ENCODE peak calls at places on chromosomes 3 and 15, in ten cellular contexts. One of them, this sample, is unnamed.

GRCh38 chr3:16605966-16606365 is 743 bp upstream of the DAZL start:
- DNase-seq in stimulated activated naive CD4-positive, alpha-beta T cell treated with Interleukin-2 at 50 U/mL for 16 hours: no peak
- DNase-seq in H54: no peak
- DNase-seq in activated naive CD4-positive, alpha-beta T cell treated with Interleukin-2 at 50 U/mL for 16 hours: no peak
- DNase-seq in T-helper 2 cell: no peak
- DNase-seq in effector memory CD4-positive, alpha-beta T cell: no peak
- DNase-seq in stimulated activated naive B cell treated with anti-CD40 and anti-IgM and Interleukin-4, amounts not matched to agents 10 μg/mL and 1 μg/mL and 100 μg/mL, for 72 hours: no peak
- DNase-seq in naive thymus-derived CD4-positive, alpha-beta T cell: no peak
- DNase-seq in stimulated activated CD4-positive, alpha-beta T cell treated with anti-CD3 and anti-CD28 coated beads, Interleukin-4, amount 100 ng/mL, for 4 hours: no peak
- DNase-seq in NCI-H774: no peak
- DNase-seq in this sample: no peak

GRCh38 chr15:93719941-93720351 is 511.4 kb upstream of the MCTP2 start:
- DNase-seq in H54: no peak
- DNase-seq in naive thymus-derived CD4-positive, alpha-beta T cell: no peak
- DNase-seq in stimulated activated naive CD4-positive, alpha-beta T cell treated with Interleukin-2 at 50 U/mL for 16 hours: no peak
- DNase-seq in stimulated activated naive B cell treated with anti-CD40 and anti-IgM and Interleukin-4, amounts not matched to agents 10 μg/mL and 1 μg/mL and 100 μg/mL, for 72 hours: no peak
- DNase-seq in stimulated activated CD4-positive, alpha-beta T cell treated with anti-CD3 and anti-CD28 coated beads, Interleukin-4, amount 100 ng/mL, for 4 hours: no peak
- DNase-seq in activated naive CD4-positive, alpha-beta T cell treated with Interleukin-2 at 50 U/mL for 16 hours: no peak
- DNase-seq in effector memory CD4-positive, alpha-beta T cell: no peak
- DNase-seq in NCI-H774: no peak
- DNase-seq in T-helper 2 cell: no peak
- DNase-seq in this sample: no peak

GRCh38 chr15:66452421-66452820 is 45.1 kb downstream of the SNAPC5 start:
- DNase-seq in naive thymus-derived CD4-positive, alpha-beta T cell: no peak
- DNase-seq in activated naive CD4-positive, alpha-beta T cell treated with Interleukin-2 at 50 U/mL for 16 hours: no peak
- DNase-seq in stimulated activated naive B cell treated with anti-CD40 and anti-IgM and Interleukin-4, amounts not matched to agents 10 μg/mL and 1 μg/mL and 100 μg/mL, for 72 hours: no peak
- DNase-seq in effector memory CD4-positive, alpha-beta T cell: no peak
- DNase-seq in H54: no peak
- DNase-seq in stimulated activated CD4-positive, alpha-beta T cell treated with anti-CD3 and anti-CD28 coated beads, Interleukin-4, amount 100 ng/mL, for 4 hours: no peak
- DNase-seq in T-helper 2 cell: no peak
- DNase-seq in NCI-H774: no peak
- DNase-seq in stimulated activated naive CD4-positive, alpha-beta T cell treated with Interleukin-2 at 50 U/mL for 16 hours: no peak
- DNase-seq in this sample: no peak

GRCh38 chr3:47476644-47477199 is 981 bp upstream of the SCAP start:
- DNase-seq in stimulated activated CD4-positive, alpha-beta T cell treated with anti-CD3 and anti-CD28 coated beads, Interleukin-4, amount 100 ng/mL, for 4 hours: no peak
- DNase-seq in naive thymus-derived CD4-positive, alpha-beta T cell: no peak
- DNase-seq in activated naive CD4-positive, alpha-beta T cell treated with Interleukin-2 at 50 U/mL for 16 hours: no peak
- DNase-seq in stimulated activated naive B cell treated with anti-CD40 and anti-IgM and Interleukin-4, amounts not matched to agents 10 μg/mL and 1 μg/mL and 100 μg/mL, for 72 hours: no peak
- DNase-seq in stimulated activated naive CD4-positive, alpha-beta T cell treated with Interleukin-2 at 50 U/mL for 16 hours: no peak
- DNase-seq in T-helper 2 cell: no peak
- DNase-seq in NCI-H774: no peak
- DNase-seq in effector memory CD4-positive, alpha-beta T cell: no peak
- DNase-seq in H54: no peak
- DNase-seq in this sample: no peak

GRCh38 chr3:141289228-141289772 is 57.7 kb downstream of the PXYLP1 start:
- DNase-seq in stimulated activated CD4-positive, alpha-beta T cell treated with anti-CD3 and anti-CD28 coated beads, Interleukin-4, amount 100 ng/mL, for 4 hours: no peak
- DNase-seq in naive thymus-derived CD4-positive, alpha-beta T cell: no peak
- DNase-seq in T-helper 2 cell: no peak
- DNase-seq in NCI-H774: no peak
- DNase-seq in stimulated activated naive CD4-positive, alpha-beta T cell treated with Interleukin-2 at 50 U/mL for 16 hours: no peak
- DNase-seq in stimulated activated naive B cell treated with anti-CD40 and anti-IgM and Interleukin-4, amounts not matched to agents 10 μg/mL and 1 μg/mL and 100 μg/mL, for 72 hours: no peak
- DNase-seq in activated naive CD4-positive, alpha-beta T cell treated with Interleukin-2 at 50 U/mL for 16 hours: no peak
- DNase-seq in effector memory CD4-positive, alpha-beta T cell: no peak
- DNase-seq in H54: no peak
- DNase-seq in this sample: no peak

GRCh38 chr15:91278956-91279355 is 178.9 kb downstream of the SV2B start:
- DNase-seq in stimulated activated naive B cell treated with anti-CD40 and anti-IgM and Interleukin-4, amounts not matched to agents 10 μg/mL and 1 μg/mL and 100 μg/mL, for 72 hours: no peak
- DNase-seq in effector memory CD4-positive, alpha-beta T cell: no peak
- DNase-seq in activated naive CD4-positive, alpha-beta T cell treated with Interleukin-2 at 50 U/mL for 16 hours: no peak
- DNase-seq in T-helper 2 cell: no peak
- DNase-seq in stimulated activated naive CD4-positive, alpha-beta T cell treated with Interleukin-2 at 50 U/mL for 16 hours: no peak
- DNase-seq in H54: no peak
- DNase-seq in naive thymus-derived CD4-positive, alpha-beta T cell: no peak
- DNase-seq in stimulated activated CD4-positive, alpha-beta T cell treated with anti-CD3 and anti-CD28 coated beads, Interleukin-4, amount 100 ng/mL, for 4 hours: no peak
- DNase-seq in NCI-H774: no peak
- DNase-seq in this sample: no peak

GRCh38 chr3:27360113-27361078 is 8.8 kb downstream of the NEK10 start:
- DNase-seq in effector memory CD4-positive, alpha-beta T cell: no peak
- DNase-seq in activated naive CD4-positive, alpha-beta T cell treated with Interleukin-2 at 50 U/mL for 16 hours: no peak
- DNase-seq in NCI-H774: peak; percentile 69
- DNase-seq in stimulated activated naive CD4-positive, alpha-beta T cell treated with Interleukin-2 at 50 U/mL for 16 hours: no peak
- DNase-seq in T-helper 2 cell: no peak
- DNase-seq in H54: peak; percentile 3
- DNase-seq in naive thymus-derived CD4-positive, alpha-beta T cell: no peak
- DNase-seq in stimulated activated CD4-positive, alpha-beta T cell treated with anti-CD3 and anti-CD28 coated beads, Interleukin-4, amount 100 ng/mL, for 4 hours: no peak
- DNase-seq in stimulated activated naive B cell treated with anti-CD40 and anti-IgM and Interleukin-4, amounts not matched to agents 10 μg/mL and 1 μg/mL and 100 μg/mL, for 72 hours: no peak
- DNase-seq in this sample: no peak

GRCh38 chr15:32979710-32980109 is 214.8 kb downstream of the FMN1 start:
- DNase-seq in NCI-H774: no peak
- DNase-seq in stimulated activated CD4-positive, alpha-beta T cell treated with anti-CD3 and anti-CD28 coated beads, Interleukin-4, amount 100 ng/mL, for 4 hours: no peak
- DNase-seq in stimulated activated naive CD4-positive, alpha-beta T cell treated with Interleukin-2 at 50 U/mL for 16 hours: no peak
- DNase-seq in effector memory CD4-positive, alpha-beta T cell: no peak
- DNase-seq in naive thymus-derived CD4-positive, alpha-beta T cell: no peak
- DNase-seq in stimulated activated naive B cell treated with anti-CD40 and anti-IgM and Interleukin-4, amounts not matched to agents 10 μg/mL and 1 μg/mL and 100 μg/mL, for 72 hours: no peak
- DNase-seq in H54: peak; percentile 15
- DNase-seq in T-helper 2 cell: no peak
- DNase-seq in activated naive CD4-positive, alpha-beta T cell treated with Interleukin-2 at 50 U/mL for 16 hours: no peak
- DNase-seq in this sample: no peak

GRCh38 chr3:191356586-191357439 is 26.5 kb upstream of the UTS2B start:
- DNase-seq in stimulated activated CD4-positive, alpha-beta T cell treated with anti-CD3 and anti-CD28 coated beads, Interleukin-4, amount 100 ng/mL, for 4 hours: no peak
- DNase-seq in H54: peak; percentile 26
- DNase-seq in effector memory CD4-positive, alpha-beta T cell: no peak
- DNase-seq in activated naive CD4-positive, alpha-beta T cell treated with Interleukin-2 at 50 U/mL for 16 hours: no peak
- DNase-seq in NCI-H774: no peak
- DNase-seq in T-helper 2 cell: no peak
- DNase-seq in stimulated activated naive CD4-positive, alpha-beta T cell treated with Interleukin-2 at 50 U/mL for 16 hours: no peak
- DNase-seq in stimulated activated naive B cell treated with anti-CD40 and anti-IgM and Interleukin-4, amounts not matched to agents 10 μg/mL and 1 μg/mL and 100 μg/mL, for 72 hours: no peak
- DNase-seq in naive thymus-derived CD4-positive, alpha-beta T cell: no peak
- DNase-seq in this sample: no peak

GRCh38 chr3:113628788-113629187 is 67.7 kb downstream of the USF3 start:
- DNase-seq in activated naive CD4-positive, alpha-beta T cell treated with Interleukin-2 at 50 U/mL for 16 hours: no peak
- DNase-seq in stimulated activated naive B cell treated with anti-CD40 and anti-IgM and Interleukin-4, amounts not matched to agents 10 μg/mL and 1 μg/mL and 100 μg/mL, for 72 hours: no peak
- DNase-seq in T-helper 2 cell: no peak
- DNase-seq in effector memory CD4-positive, alpha-beta T cell: no peak
- DNase-seq in H54: no peak
- DNase-seq in stimulated activated CD4-positive, alpha-beta T cell treated with anti-CD3 and anti-CD28 coated beads, Interleukin-4, amount 100 ng/mL, for 4 hours: no peak
- DNase-seq in stimulated activated naive CD4-positive, alpha-beta T cell treated with Interleukin-2 at 50 U/mL for 16 hours: no peak
- DNase-seq in NCI-H774: no peak
- DNase-seq in naive thymus-derived CD4-positive, alpha-beta T cell: no peak
- DNase-seq in this sample: no peak

GRCh38 chr15:63942486-63943365 is 103.6 kb downstream of the DAPK2 start:
- DNase-seq in stimulated activated CD4-positive, alpha-beta T cell treated with anti-CD3 and anti-CD28 coated beads, Interleukin-4, amount 100 ng/mL, for 4 hours: no peak
- DNase-seq in NCI-H774: no peak
- DNase-seq in T-helper 2 cell: no peak
- DNase-seq in effector memory CD4-positive, alpha-beta T cell: no peak
- DNase-seq in naive thymus-derived CD4-positive, alpha-beta T cell: no peak
- DNase-seq in stimulated activated naive B cell treated with anti-CD40 and anti-IgM and Interleukin-4, amounts not matched to agents 10 μg/mL and 1 μg/mL and 100 μg/mL, for 72 hours: no peak
- DNase-seq in activated naive CD4-positive, alpha-beta T cell treated with Interleukin-2 at 50 U/mL for 16 hours: no peak
- DNase-seq in stimulated activated naive CD4-positive, alpha-beta T cell treated with Interleukin-2 at 50 U/mL for 16 hours: no peak
- DNase-seq in H54: no peak
- DNase-seq in this sample: no peak

GRCh38 chr15:100768501-100768931 is 111.1 kb upstream of the ALDH1A3 start:
- DNase-seq in stimulated activated naive B cell treated with anti-CD40 and anti-IgM and Interleukin-4, amounts not matched to agents 10 μg/mL and 1 μg/mL and 100 μg/mL, for 72 hours: no peak
- DNase-seq in activated naive CD4-positive, alpha-beta T cell treated with Interleukin-2 at 50 U/mL for 16 hours: no peak
- DNase-seq in NCI-H774: no peak
- DNase-seq in T-helper 2 cell: no peak
- DNase-seq in effector memory CD4-positive, alpha-beta T cell: no peak
- DNase-seq in stimulated activated CD4-positive, alpha-beta T cell treated with anti-CD3 and anti-CD28 coated beads, Interleukin-4, amount 100 ng/mL, for 4 hours: no peak
- DNase-seq in H54: no peak
- DNase-seq in naive thymus-derived CD4-positive, alpha-beta T cell: peak; percentile 16
- DNase-seq in stimulated activated naive CD4-positive, alpha-beta T cell treated with Interleukin-2 at 50 U/mL for 16 hours: no peak
- DNase-seq in this sample: no peak

GRCh38 chr15:43246261-43246764 is 20.4 kb downstream of the TGM5 start:
- DNase-seq in H54: no peak
- DNase-seq in T-helper 2 cell: no peak
- DNase-seq in NCI-H774: no peak
- DNase-seq in naive thymus-derived CD4-positive, alpha-beta T cell: no peak
- DNase-seq in effector memory CD4-positive, alpha-beta T cell: no peak
- DNase-seq in activated naive CD4-positive, alpha-beta T cell treated with Interleukin-2 at 50 U/mL for 16 hours: no peak
- DNase-seq in stimulated activated naive CD4-positive, alpha-beta T cell treated with Interleukin-2 at 50 U/mL for 16 hours: no peak
- DNase-seq in stimulated activated naive B cell treated with anti-CD40 and anti-IgM and Interleukin-4, amounts not matched to agents 10 μg/mL and 1 μg/mL and 100 μg/mL, for 72 hours: no peak
- DNase-seq in stimulated activated CD4-positive, alpha-beta T cell treated with anti-CD3 and anti-CD28 coated beads, Interleukin-4, amount 100 ng/mL, for 4 hours: no peak
- DNase-seq in this sample: no peak

GRCh38 chr3:193554790-193555189 is at the start of gene ATP13A4:
- DNase-seq in NCI-H774: peak; percentile 46
- DNase-seq in T-helper 2 cell: no peak
- DNase-seq in stimulated activated naive B cell treated with anti-CD40 and anti-IgM and Interleukin-4, amounts not matched to agents 10 μg/mL and 1 μg/mL and 100 μg/mL, for 72 hours: no peak
- DNase-seq in effector memory CD4-positive, alpha-beta T cell: no peak
- DNase-seq in activated naive CD4-positive, alpha-beta T cell treated with Interleukin-2 at 50 U/mL for 16 hours: no peak
- DNase-seq in stimulated activated CD4-positive, alpha-beta T cell treated with anti-CD3 and anti-CD28 coated beads, Interleukin-4, amount 100 ng/mL, for 4 hours: no peak
- DNase-seq in H54: no peak
- DNase-seq in stimulated activated naive CD4-positive, alpha-beta T cell treated with Interleukin-2 at 50 U/mL for 16 hours: no peak
- DNase-seq in naive thymus-derived CD4-positive, alpha-beta T cell: no peak
- DNase-seq in this sample: no peak

GRCh38 chr3:53150247-53151085 is 10.5 kb upstream of the PRKCD start:
- DNase-seq in stimulated activated naive CD4-positive, alpha-beta T cell treated with Interleukin-2 at 50 U/mL for 16 hours: no peak
- DNase-seq in stimulated activated CD4-positive, alpha-beta T cell treated with anti-CD3 and anti-CD28 coated beads, Interleukin-4, amount 100 ng/mL, for 4 hours: no peak
- DNase-seq in naive thymus-derived CD4-positive, alpha-beta T cell: no peak
- DNase-seq in effector memory CD4-positive, alpha-beta T cell: no peak
- DNase-seq in activated naive CD4-positive, alpha-beta T cell treated with Interleukin-2 at 50 U/mL for 16 hours: no peak
- DNase-seq in H54: peak; percentile 66
- DNase-seq in T-helper 2 cell: no peak
- DNase-seq in stimulated activated naive B cell treated with anti-CD40 and anti-IgM and Interleukin-4, amounts not matched to agents 10 μg/mL and 1 μg/mL and 100 μg/mL, for 72 hours: no peak
- DNase-seq in NCI-H774: no peak
- DNase-seq in this sample: no peak

GRCh38 chr15:49492834-49493233 is 69.8 kb downstream of the FGF7 start:
- DNase-seq in stimulated activated naive B cell treated with anti-CD40 and anti-IgM and Interleukin-4, amounts not matched to agents 10 μg/mL and 1 μg/mL and 100 μg/mL, for 72 hours: no peak
- DNase-seq in effector memory CD4-positive, alpha-beta T cell: no peak
- DNase-seq in H54: no peak
- DNase-seq in naive thymus-derived CD4-positive, alpha-beta T cell: no peak
- DNase-seq in stimulated activated CD4-positive, alpha-beta T cell treated with anti-CD3 and anti-CD28 coated beads, Interleukin-4, amount 100 ng/mL, for 4 hours: no peak
- DNase-seq in stimulated activated naive CD4-positive, alpha-beta T cell treated with Interleukin-2 at 50 U/mL for 16 hours: no peak
- DNase-seq in activated naive CD4-positive, alpha-beta T cell treated with Interleukin-2 at 50 U/mL for 16 hours: no peak
- DNase-seq in T-helper 2 cell: no peak
- DNase-seq in NCI-H774: no peak
- DNase-seq in this sample: no peak

GRCh38 chr15:73899197-73900128 is 26.1 kb downstream of the TBC1D21 start:
- DNase-seq in naive thymus-derived CD4-positive, alpha-beta T cell: no peak
- DNase-seq in effector memory CD4-positive, alpha-beta T cell: no peak
- DNase-seq in T-helper 2 cell: no peak
- DNase-seq in stimulated activated CD4-positive, alpha-beta T cell treated with anti-CD3 and anti-CD28 coated beads, Interleukin-4, amount 100 ng/mL, for 4 hours: no peak
- DNase-seq in stimulated activated naive B cell treated with anti-CD40 and anti-IgM and Interleukin-4, amounts not matched to agents 10 μg/mL and 1 μg/mL and 100 μg/mL, for 72 hours: no peak
- DNase-seq in activated naive CD4-positive, alpha-beta T cell treated with Interleukin-2 at 50 U/mL for 16 hours: no peak
- DNase-seq in H54: no peak
- DNase-seq in stimulated activated naive CD4-positive, alpha-beta T cell treated with Interleukin-2 at 50 U/mL for 16 hours: no peak
- DNase-seq in NCI-H774: no peak
- DNase-seq in this sample: no peak

GRCh38 chr15:29813009-29813408 is 9.3 kb downstream of the TJP1 start:
- DNase-seq in effector memory CD4-positive, alpha-beta T cell: no peak
- DNase-seq in activated naive CD4-positive, alpha-beta T cell treated with Interleukin-2 at 50 U/mL for 16 hours: no peak
- DNase-seq in H54: no peak
- DNase-seq in stimulated activated CD4-positive, alpha-beta T cell treated with anti-CD3 and anti-CD28 coated beads, Interleukin-4, amount 100 ng/mL, for 4 hours: no peak
- DNase-seq in NCI-H774: no peak
- DNase-seq in T-helper 2 cell: no peak
- DNase-seq in naive thymus-derived CD4-positive, alpha-beta T cell: no peak
- DNase-seq in stimulated activated naive CD4-positive, alpha-beta T cell treated with Interleukin-2 at 50 U/mL for 16 hours: no peak
- DNase-seq in stimulated activated naive B cell treated with anti-CD40 and anti-IgM and Interleukin-4, amounts not matched to agents 10 μg/mL and 1 μg/mL and 100 μg/mL, for 72 hours: no peak
- DNase-seq in this sample: no peak

GRCh38 chr3:118884748-118885206 is 149.9 kb downstream of the IGSF11 start:
- DNase-seq in activated naive CD4-positive, alpha-beta T cell treated with Interleukin-2 at 50 U/mL for 16 hours: peak; percentile 80
- DNase-seq in T-helper 2 cell: peak; percentile 48
- DNase-seq in NCI-H774: peak; percentile 0
- DNase-seq in stimulated activated CD4-positive, alpha-beta T cell treated with anti-CD3 and anti-CD28 coated beads, Interleukin-4, amount 100 ng/mL, for 4 hours: peak; percentile 66
- DNase-seq in H54: peak; percentile 15
- DNase-seq in stimulated activated naive B cell treated with anti-CD40 and anti-IgM and Interleukin-4, amounts not matched to agents 10 μg/mL and 1 μg/mL and 100 μg/mL, for 72 hours: peak; percentile 40
- DNase-seq in effector memory CD4-positive, alpha-beta T cell: peak; percentile 56
- DNase-seq in stimulated activated naive CD4-positive, alpha-beta T cell treated with Interleukin-2 at 50 U/mL for 16 hours: peak; percentile 72
- DNase-seq in naive thymus-derived CD4-positive, alpha-beta T cell: peak; percentile 76
- DNase-seq in this sample: peak; percentile 80

GRCh38 chr3:190564175-190564574 is 50.3 kb downstream of the IL1RAP start:
- DNase-seq in stimulated activated naive CD4-positive, alpha-beta T cell treated with Interleukin-2 at 50 U/mL for 16 hours: no peak
- DNase-seq in effector memory CD4-positive, alpha-beta T cell: no peak
- DNase-seq in activated naive CD4-positive, alpha-beta T cell treated with Interleukin-2 at 50 U/mL for 16 hours: no peak
- DNase-seq in T-helper 2 cell: no peak
- DNase-seq in naive thymus-derived CD4-positive, alpha-beta T cell: no peak
- DNase-seq in stimulated activated CD4-positive, alpha-beta T cell treated with anti-CD3 and anti-CD28 coated beads, Interleukin-4, amount 100 ng/mL, for 4 hours: no peak
- DNase-seq in NCI-H774: no peak
- DNase-seq in stimulated activated naive B cell treated with anti-CD40 and anti-IgM and Interleukin-4, amounts not matched to agents 10 μg/mL and 1 μg/mL and 100 μg/mL, for 72 hours: no peak
- DNase-seq in H54: no peak
- DNase-seq in this sample: no peak

GRCh38 chr15:58332676-58333400 is 99.0 kb upstream of the LIPC start:
- DNase-seq in NCI-H774: no peak
- DNase-seq in naive thymus-derived CD4-positive, alpha-beta T cell: no peak
- DNase-seq in stimulated activated CD4-positive, alpha-beta T cell treated with anti-CD3 and anti-CD28 coated beads, Interleukin-4, amount 100 ng/mL, for 4 hours: no peak
- DNase-seq in stimulated activated naive CD4-positive, alpha-beta T cell treated with Interleukin-2 at 50 U/mL for 16 hours: no peak
- DNase-seq in T-helper 2 cell: no peak
- DNase-seq in H54: no peak
- DNase-seq in stimulated activated naive B cell treated with anti-CD40 and anti-IgM and Interleukin-4, amounts not matched to agents 10 μg/mL and 1 μg/mL and 100 μg/mL, for 72 hours: no peak
- DNase-seq in effector memory CD4-positive, alpha-beta T cell: no peak
- DNase-seq in activated naive CD4-positive, alpha-beta T cell treated with Interleukin-2 at 50 U/mL for 16 hours: no peak
- DNase-seq in this sample: no peak

GRCh38 chr3:104594491-104594890 is 772.2 kb upstream of the ALCAM start:
- DNase-seq in naive thymus-derived CD4-positive, alpha-beta T cell: no peak
- DNase-seq in stimulated activated CD4-positive, alpha-beta T cell treated with anti-CD3 and anti-CD28 coated beads, Interleukin-4, amount 100 ng/mL, for 4 hours: no peak
- DNase-seq in NCI-H774: no peak
- DNase-seq in H54: no peak
- DNase-seq in stimulated activated naive B cell treated with anti-CD40 and anti-IgM and Interleukin-4, amounts not matched to agents 10 μg/mL and 1 μg/mL and 100 μg/mL, for 72 hours: no peak
- DNase-seq in T-helper 2 cell: no peak
- DNase-seq in effector memory CD4-positive, alpha-beta T cell: no peak
- DNase-seq in stimulated activated naive CD4-positive, alpha-beta T cell treated with Interleukin-2 at 50 U/mL for 16 hours: no peak
- DNase-seq in activated naive CD4-positive, alpha-beta T cell treated with Interleukin-2 at 50 U/mL for 16 hours: no peak
- DNase-seq in this sample: no peak